ENCODE peak calls at places on chromosomes 2 and 18, in four cellular contexts. C, R, S and E are unnamed samples. For H3K27me3, the result is how much of the 10 kb centered on the place peaks cover.

GRCh38 chr18:33446604-33447003 is 6.1 kb upstream of the CCDC178 start:
- DNase-seq in C (no peak), R (no peak), S (peak), E (no peak)

GRCh38 chr18:79540914-79541301 is 138.7 kb upstream of the CTDP1 start:
- DNase-seq in C (no peak), R (no peak), S (no peak), E (no peak)

GRCh38 chr2:139217641-139218040 is 437.5 kb upstream of the NXPH2 start:
- DNase-seq in C (no peak), R (no peak), S (no peak), E (peak)

GRCh38 chr2:128514555-128514955 is 195.9 kb upstream of the HS6ST1 start:
- DNase-seq in C (no peak), R (no peak), S (no peak), E (no peak)

GRCh38 chr2:174522553-174522952 is 35.7 kb upstream of the GPR155 start:
- DNase-seq in C (peak), R (peak), S (no peak), E (peak)

GRCh38 chr18:69830189-69830588 is 117.5 kb downstream of the CD226 start:
- DNase-seq in C (no peak), R (no peak), S (no peak), E (no peak)

GRCh38 chr2:136765736-136766323 is 485 bp downstream of the THSD7B start:
- DNase-seq in C (peak), R (no peak), S (no peak), E (peak)

GRCh38 chr2:6554403-6554802 is 311.3 kb downstream of the CMPK2 start:
- DNase-seq in C (no peak), R (no peak), S (no peak), E (no peak)

GRCh38 chr2:200575957-200576356 is 9.9 kb upstream of the AOX1 start:
- DNase-seq in C (peak), R (peak), S (peak), E (peak)

GRCh38 chr18:57910134-57910533 is 107.0 kb upstream of the ATP8B1 start:
- DNase-seq in C (no peak), R (no peak), S (no peak), E (no peak)

GRCh38 chr2:10844083-10844482 is 31.5 kb upstream of the PDIA6 start:
- DNase-seq in C (peak), R (peak), S (peak), E (peak)

GRCh38 chr2:163345795-163346573 is 389.8 kb downstream of the FIGN start:
- DNase-seq in C (peak), R (peak), S (peak), E (peak)

GRCh38 chr2:21467910-21468309 is 344.1 kb downstream of the TDRD15 start:
- DNase-seq in C (peak), R (no peak), S (no peak), E (no peak)

DNA sequence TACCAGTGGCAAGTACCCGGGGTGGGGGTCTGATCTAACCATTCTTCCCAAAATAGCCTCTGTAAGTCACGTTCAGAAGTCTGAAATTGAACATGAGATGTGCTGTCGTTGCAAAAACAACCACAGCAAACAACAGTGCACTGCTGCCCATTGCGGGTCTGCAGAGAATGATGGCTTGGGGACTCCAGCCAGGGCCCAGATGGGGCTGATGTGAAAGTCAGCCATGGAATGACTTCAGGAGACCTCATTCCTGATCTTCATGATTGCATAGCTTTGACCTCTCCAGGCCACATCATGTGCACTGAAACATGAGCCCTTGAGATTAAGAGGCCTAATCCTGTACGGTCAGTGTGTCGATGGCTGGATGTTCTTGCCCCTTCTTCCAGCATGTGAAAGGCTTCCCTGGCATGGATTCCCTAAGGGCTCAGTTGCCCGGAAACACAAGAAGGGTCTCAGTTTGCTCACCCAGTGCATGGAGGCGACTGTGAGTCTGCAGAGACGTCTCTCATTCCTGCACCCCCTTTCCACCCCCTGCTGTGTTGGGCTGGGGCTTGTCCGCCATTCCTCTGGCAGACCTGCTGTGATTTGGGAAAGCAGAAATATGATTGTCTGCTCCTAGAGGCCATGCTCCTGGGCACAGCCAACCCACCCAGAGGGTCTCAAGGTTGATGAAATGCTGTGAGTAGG is 191.6 kb downstream of the SEPTIN10 start:
- DNase-seq in C (no peak), R (peak), S (no peak), E (no peak)
- H2AFZ ChIP-seq in C (no peak), R (no peak), S (no peak), E (no peak)

DNA sequence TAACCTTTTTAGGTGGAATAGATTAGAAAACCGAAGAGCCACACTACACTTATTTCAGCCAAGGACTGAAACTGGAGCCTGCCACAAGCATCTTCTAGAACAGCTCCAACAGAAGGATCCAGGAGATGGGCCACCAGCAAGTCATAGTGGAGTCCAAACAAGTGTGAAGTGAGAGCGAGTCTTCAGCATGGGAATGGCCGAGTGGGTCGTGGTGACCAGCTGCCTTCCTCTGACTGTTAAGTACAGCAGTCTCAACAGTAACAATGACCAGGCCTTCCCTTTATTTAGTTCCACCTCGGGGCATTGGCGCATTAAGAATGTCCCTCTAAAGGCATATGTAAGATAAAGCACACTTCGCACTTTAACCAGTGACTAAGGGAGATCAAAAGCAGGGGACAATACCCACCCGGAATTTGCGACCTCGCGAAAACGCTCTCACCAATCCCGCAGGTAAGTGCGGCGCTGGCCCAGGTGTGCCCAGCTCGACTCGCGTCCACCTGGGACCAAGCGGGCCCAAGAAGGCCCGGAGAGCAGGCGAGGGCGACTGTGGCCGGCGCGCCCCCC is 1.1 kb downstream of the L3MBTL4 start:
- DNase-seq in C (no peak), R (no peak), S (no peak), E (no peak)
- H3K27me3 ChIP-seq in C (under half), R (under half), S (under half), E (under half)

GRCh38 chr18:2486426-2486825 is 84.9 kb downstream of the METTL4 start:
- DNase-seq in C (no peak), R (no peak), S (no peak), E (no peak)
- H2AFZ ChIP-seq in C (no peak), R (no peak), S (no peak), E (no peak)

DNA sequence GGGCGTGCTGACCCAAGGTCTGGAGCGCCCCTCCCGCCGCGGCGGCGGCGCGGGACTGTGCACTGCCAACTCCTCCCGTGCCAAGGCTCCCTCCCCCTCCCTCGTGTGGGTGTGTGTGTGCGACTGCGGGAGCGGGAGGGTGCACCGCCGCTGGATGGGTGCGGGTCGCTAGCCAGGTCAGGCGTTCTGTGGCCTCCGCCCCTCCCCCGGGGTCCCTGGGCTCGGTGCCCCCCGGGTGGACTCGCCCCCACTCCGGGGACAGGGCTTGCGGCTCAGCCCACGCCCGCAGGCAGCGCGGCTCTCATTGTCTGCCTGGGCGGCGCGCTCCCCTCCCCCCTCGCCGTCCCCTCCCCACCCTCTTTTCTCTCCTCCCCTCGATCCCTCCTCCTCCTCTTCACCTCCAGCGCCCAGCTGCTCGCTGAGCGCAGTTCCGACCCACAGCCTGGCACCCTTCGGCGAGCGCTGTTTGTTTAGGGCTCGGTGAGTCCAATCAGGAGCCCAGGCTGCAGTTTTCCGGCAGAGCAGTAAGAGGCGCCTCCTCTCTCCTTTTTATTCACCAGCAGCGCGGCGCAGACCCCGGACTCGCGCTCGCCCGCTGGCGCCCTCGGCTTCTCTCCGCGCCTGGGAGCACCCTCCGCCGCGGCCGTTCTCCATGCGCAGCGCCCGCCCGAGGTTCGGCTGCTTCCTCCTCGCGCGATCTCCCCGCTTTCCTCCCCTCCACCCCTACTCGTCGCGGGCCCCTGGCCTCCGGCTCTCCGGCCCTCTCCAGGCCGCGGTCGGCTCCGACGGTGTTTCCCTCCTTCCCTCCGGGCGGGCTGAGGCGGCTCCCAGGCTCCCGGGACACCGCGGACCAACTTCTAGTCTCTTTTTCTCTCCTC is at the start of gene GATA6:
- DNase-seq in C (peak), R (peak), S (peak), E (peak)
- H3K27me3 ChIP-seq in C (half or more), R (under half), S (under half), E (under half)

GRCh38 chr2:12728221-12728777 is 11.6 kb downstream of the TRIB2 start:
- DNase-seq in C (no peak), R (no peak), S (no peak), E (no peak)
- H2AFZ ChIP-seq in C (no peak), R (no peak), S (no peak), E (no peak)

GRCh38 chr2:236239276-236240065 is 24.7 kb downstream of the ASB18 start:
- DNase-seq in C (no peak), R (no peak), S (no peak), E (no peak)

GRCh38 chr2:236238756-236239155 is 25.4 kb downstream of the ASB18 start:
- DNase-seq in C (no peak), R (no peak), S (no peak), E (no peak)

GRCh38 chr2:236237468-236238190 is 26.6 kb downstream of the ASB18 start:
- DNase-seq in C (peak), R (no peak), S (no peak), E (no peak)

GRCh38 chr2:236240228-236240990 is 23.8 kb downstream of the ASB18 start:
- DNase-seq in C (peak), R (no peak), S (no peak), E (no peak)

DNA sequence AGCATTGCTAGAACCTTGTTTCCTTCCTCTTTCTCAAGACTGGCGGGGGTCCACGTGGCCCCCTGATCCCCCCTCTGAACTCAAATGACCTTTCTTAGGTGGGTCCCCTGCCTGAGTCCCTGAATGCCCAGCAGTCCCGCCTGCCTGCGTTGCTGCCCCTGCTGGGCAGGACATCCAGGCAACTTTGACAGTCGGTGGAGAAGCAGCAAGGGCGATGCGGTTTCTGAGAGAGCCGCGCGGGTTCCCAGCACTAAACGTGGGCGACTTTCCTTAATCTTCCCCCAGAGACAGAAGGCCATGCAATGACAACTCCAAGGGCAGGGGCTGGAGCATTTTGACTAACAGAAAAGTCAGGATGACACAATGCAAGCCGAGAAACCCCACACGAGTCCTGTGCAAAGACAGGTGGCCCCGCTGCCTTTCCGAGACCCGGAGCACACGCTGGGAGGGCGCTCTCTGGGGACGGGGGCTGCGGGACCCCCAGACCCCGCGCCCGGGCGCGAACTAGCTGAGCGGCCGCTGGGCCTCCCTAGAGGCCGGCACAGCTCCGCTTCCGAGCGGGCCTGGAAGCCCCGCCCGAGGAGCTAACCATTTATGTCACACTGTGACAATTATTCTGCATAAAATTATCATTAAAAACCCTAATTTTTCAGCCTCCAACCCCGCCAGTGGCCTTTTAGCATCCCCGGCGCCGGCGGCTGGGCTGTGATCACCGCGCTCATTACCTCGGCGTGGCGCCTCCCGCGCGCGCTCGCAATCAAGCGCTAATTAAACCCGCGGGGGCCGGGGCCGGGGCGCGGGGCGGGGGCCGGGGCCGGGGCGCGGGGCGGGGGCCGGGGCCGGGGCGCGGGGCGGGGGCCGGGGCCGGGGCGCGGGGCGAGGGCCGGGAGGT is 27.4 kb downstream of the ASB18 start:
- DNase-seq in C (peak), R (no peak), S (no peak), E (peak)
- H3K27me3 ChIP-seq in C (under half), R (under half), S (under half), E (half or more)

DNA sequence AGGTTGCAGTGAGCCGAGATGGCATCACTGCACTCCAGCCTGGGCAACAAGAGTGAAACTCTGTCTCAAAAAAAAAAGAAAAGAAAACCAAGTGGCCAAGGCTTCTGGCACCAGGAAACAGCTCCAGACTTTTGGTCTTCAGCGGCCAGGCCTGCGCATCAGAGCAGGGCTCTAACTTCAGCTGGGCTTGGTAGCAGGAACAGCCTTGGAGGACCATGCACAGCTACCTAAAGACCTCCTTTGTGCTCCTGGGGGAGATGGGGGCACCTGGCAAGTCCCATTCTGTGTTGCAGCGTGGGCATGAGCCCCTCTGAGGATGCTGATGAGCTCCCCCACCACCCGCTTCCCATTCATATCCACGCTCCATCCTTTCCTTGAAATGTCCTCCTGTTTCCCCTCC is 56.4 kb upstream of the SEMA4C start:
- DNase-seq in C (no peak), R (no peak), S (no peak), E (no peak)
- H2AFZ ChIP-seq in C (no peak), R (no peak), S (no peak), E (no peak)